ENCODE peak calls at places on chromosomes 7 and 10, in seven cellular contexts. One of them, this sample, is unnamed.

GRCh38 chr7:916291-916941 is 38.1 kb downstream of the ADAP1 start:
- DNase-seq in H4: no peak
- DNase-seq in GDM1: no peak
- DNase-seq in cerebellum: peak
- DNase-seq in natural killer cell treated with Interleukin-12 subunit alpha and Interleukin-12 subunit beta and Interleukin-15 and Interleukin-18, amount 100 ng/mL, for 72 hours: peak
- DNase-seq in T-cell: no peak
- DNase-seq in fibroblast of pulmonary artery: no peak
- DNase-seq in this sample: no peak

GRCh38 chr10:28278842-28279241 is 24.0 kb downstream of the MPP7 start:
- DNase-seq in H4: no peak
- DNase-seq in GDM1: no peak
- DNase-seq in cerebellum: no peak
- DNase-seq in natural killer cell treated with Interleukin-12 subunit alpha and Interleukin-12 subunit beta and Interleukin-15 and Interleukin-18, amount 100 ng/mL, for 72 hours: no peak
- DNase-seq in T-cell: no peak
- DNase-seq in fibroblast of pulmonary artery: no peak
- DNase-seq in this sample: no peak

GRCh38 chr10:100828744-100829102 is 83.3 kb downstream of the PAX2 start:
- DNase-seq in H4: no peak
- DNase-seq in GDM1: no peak
- DNase-seq in cerebellum: no peak
- DNase-seq in natural killer cell treated with Interleukin-12 subunit alpha and Interleukin-12 subunit beta and Interleukin-15 and Interleukin-18, amount 100 ng/mL, for 72 hours: no peak
- DNase-seq in T-cell: no peak
- DNase-seq in fibroblast of pulmonary artery: no peak
- DNase-seq in this sample: no peak

GRCh38 chr7:79199961-79200360 is 253.5 kb downstream of the MAGI2 start:
- DNase-seq in H4: no peak
- DNase-seq in GDM1: no peak
- DNase-seq in cerebellum: no peak
- DNase-seq in natural killer cell treated with Interleukin-12 subunit alpha and Interleukin-12 subunit beta and Interleukin-15 and Interleukin-18, amount 100 ng/mL, for 72 hours: no peak
- DNase-seq in T-cell: no peak
- DNase-seq in fibroblast of pulmonary artery: no peak
- DNase-seq in this sample: no peak

GRCh38 chr7:155788616-155789000 is 23.7 kb downstream of the SHH start:
- DNase-seq in H4: no peak
- DNase-seq in GDM1: no peak
- DNase-seq in cerebellum: no peak
- DNase-seq in natural killer cell treated with Interleukin-12 subunit alpha and Interleukin-12 subunit beta and Interleukin-15 and Interleukin-18, amount 100 ng/mL, for 72 hours: peak
- DNase-seq in T-cell: no peak
- DNase-seq in fibroblast of pulmonary artery: no peak
- DNase-seq in this sample: no peak

GRCh38 chr7:44432381-44432977 is 58.0 kb downstream of the NUDCD3 start:
- DNase-seq in H4: no peak
- DNase-seq in GDM1: no peak
- DNase-seq in cerebellum: no peak
- DNase-seq in natural killer cell treated with Interleukin-12 subunit alpha and Interleukin-12 subunit beta and Interleukin-15 and Interleukin-18, amount 100 ng/mL, for 72 hours: no peak
- DNase-seq in T-cell: no peak
- DNase-seq in fibroblast of pulmonary artery: no peak
- DNase-seq in this sample: no peak

GRCh38 chr10:3128379-3129130 is 44.0 kb downstream of the PITRM1 start:
- DNase-seq in H4: no peak
- DNase-seq in GDM1: no peak
- DNase-seq in cerebellum: no peak
- DNase-seq in natural killer cell treated with Interleukin-12 subunit alpha and Interleukin-12 subunit beta and Interleukin-15 and Interleukin-18, amount 100 ng/mL, for 72 hours: no peak
- DNase-seq in T-cell: no peak
- DNase-seq in fibroblast of pulmonary artery: no peak
- DNase-seq in this sample: no peak

GRCh38 chr10:938954-939678 is 7.6 kb upstream of the LARP4B start:
- DNase-seq in H4: no peak
- DNase-seq in GDM1: no peak
- DNase-seq in cerebellum: no peak
- DNase-seq in natural killer cell treated with Interleukin-12 subunit alpha and Interleukin-12 subunit beta and Interleukin-15 and Interleukin-18, amount 100 ng/mL, for 72 hours: no peak
- DNase-seq in T-cell: no peak
- DNase-seq in fibroblast of pulmonary artery: no peak
- DNase-seq in this sample: no peak

GRCh38 chr10:86944907-86945306 is 12.5 kb downstream of the MMRN2 start:
- DNase-seq in H4: no peak
- DNase-seq in GDM1: no peak
- DNase-seq in cerebellum: no peak
- DNase-seq in natural killer cell treated with Interleukin-12 subunit alpha and Interleukin-12 subunit beta and Interleukin-15 and Interleukin-18, amount 100 ng/mL, for 72 hours: no peak
- DNase-seq in T-cell: no peak
- DNase-seq in fibroblast of pulmonary artery: no peak
- DNase-seq in this sample: no peak

GRCh38 chr7:45082831-45083331 is 5.9 kb downstream of the NACAD start:
- DNase-seq in H4: no peak
- DNase-seq in GDM1: no peak
- DNase-seq in cerebellum: no peak
- DNase-seq in natural killer cell treated with Interleukin-12 subunit alpha and Interleukin-12 subunit beta and Interleukin-15 and Interleukin-18, amount 100 ng/mL, for 72 hours: no peak
- DNase-seq in T-cell: no peak
- DNase-seq in fibroblast of pulmonary artery: no peak
- DNase-seq in this sample: no peak

GRCh38 chr7:360454-361100 is 70.6 kb downstream of the FOXL3 start:
- DNase-seq in H4: no peak
- DNase-seq in GDM1: no peak
- DNase-seq in cerebellum: no peak
- DNase-seq in natural killer cell treated with Interleukin-12 subunit alpha and Interleukin-12 subunit beta and Interleukin-15 and Interleukin-18, amount 100 ng/mL, for 72 hours: no peak
- DNase-seq in T-cell: peak
- DNase-seq in fibroblast of pulmonary artery: no peak
- DNase-seq in this sample: no peak

GRCh38 chr10:30463944-30464451 is 30.0 kb downstream of the MAP3K8 start:
- DNase-seq in H4: no peak
- DNase-seq in GDM1: no peak
- DNase-seq in cerebellum: no peak
- DNase-seq in natural killer cell treated with Interleukin-12 subunit alpha and Interleukin-12 subunit beta and Interleukin-15 and Interleukin-18, amount 100 ng/mL, for 72 hours: no peak
- DNase-seq in T-cell: no peak
- DNase-seq in fibroblast of pulmonary artery: no peak
- DNase-seq in this sample: no peak

GRCh38 chr7:28272461-28272877 is 91.9 kb upstream of the JAZF1 start:
- DNase-seq in H4: no peak
- DNase-seq in GDM1: no peak
- DNase-seq in cerebellum: peak
- DNase-seq in natural killer cell treated with Interleukin-12 subunit alpha and Interleukin-12 subunit beta and Interleukin-15 and Interleukin-18, amount 100 ng/mL, for 72 hours: peak
- DNase-seq in T-cell: no peak
- DNase-seq in fibroblast of pulmonary artery: peak
- DNase-seq in this sample: no peak

GRCh38 chr7:40972426-40972825 is 730.5 kb downstream of the INHBA start:
- DNase-seq in H4: no peak
- DNase-seq in GDM1: no peak
- DNase-seq in cerebellum: no peak
- DNase-seq in natural killer cell treated with Interleukin-12 subunit alpha and Interleukin-12 subunit beta and Interleukin-15 and Interleukin-18, amount 100 ng/mL, for 72 hours: no peak
- DNase-seq in T-cell: no peak
- DNase-seq in fibroblast of pulmonary artery: no peak
- DNase-seq in this sample: no peak

GRCh38 chr10:68231106-68231901 is 609 bp downstream of the ATOH7 start:
- DNase-seq in H4: peak
- DNase-seq in GDM1: no peak
- DNase-seq in cerebellum: peak
- DNase-seq in natural killer cell treated with Interleukin-12 subunit alpha and Interleukin-12 subunit beta and Interleukin-15 and Interleukin-18, amount 100 ng/mL, for 72 hours: peak
- DNase-seq in T-cell: no peak
- DNase-seq in fibroblast of pulmonary artery: peak
- DNase-seq in this sample: no peak

GRCh38 chr7:1848013-1848640 is 178.1 kb downstream of the ELFN1 start:
- DNase-seq in H4: no peak
- DNase-seq in GDM1: no peak
- DNase-seq in cerebellum: no peak
- DNase-seq in natural killer cell treated with Interleukin-12 subunit alpha and Interleukin-12 subunit beta and Interleukin-15 and Interleukin-18, amount 100 ng/mL, for 72 hours: peak
- DNase-seq in T-cell: no peak
- DNase-seq in fibroblast of pulmonary artery: no peak
- DNase-seq in this sample: no peak

GRCh38 chr10:32890444-32890843 is 67.6 kb downstream of the ITGB1 start:
- DNase-seq in H4: no peak
- DNase-seq in GDM1: no peak
- DNase-seq in cerebellum: no peak
- DNase-seq in natural killer cell treated with Interleukin-12 subunit alpha and Interleukin-12 subunit beta and Interleukin-15 and Interleukin-18, amount 100 ng/mL, for 72 hours: no peak
- DNase-seq in T-cell: no peak
- DNase-seq in fibroblast of pulmonary artery: no peak
- DNase-seq in this sample: no peak

GRCh38 chr10:97580421-97581367 is 3.5 kb upstream of the HOGA1 start:
- DNase-seq in H4: no peak
- DNase-seq in GDM1: no peak
- DNase-seq in cerebellum: no peak
- DNase-seq in natural killer cell treated with Interleukin-12 subunit alpha and Interleukin-12 subunit beta and Interleukin-15 and Interleukin-18, amount 100 ng/mL, for 72 hours: peak
- DNase-seq in T-cell: no peak
- DNase-seq in fibroblast of pulmonary artery: no peak
- DNase-seq in this sample: no peak

GRCh38 chr10:124287071-124287685 is 131.5 kb downstream of the OAT start:
- DNase-seq in H4: no peak
- DNase-seq in GDM1: no peak
- DNase-seq in cerebellum: no peak
- DNase-seq in natural killer cell treated with Interleukin-12 subunit alpha and Interleukin-12 subunit beta and Interleukin-15 and Interleukin-18, amount 100 ng/mL, for 72 hours: no peak
- DNase-seq in T-cell: no peak
- DNase-seq in fibroblast of pulmonary artery: no peak
- DNase-seq in this sample: no peak

GRCh38 chr7:7496326-7496725 is 39.3 kb downstream of the COL28A1 start:
- DNase-seq in H4: no peak
- DNase-seq in GDM1: no peak
- DNase-seq in cerebellum: no peak
- DNase-seq in natural killer cell treated with Interleukin-12 subunit alpha and Interleukin-12 subunit beta and Interleukin-15 and Interleukin-18, amount 100 ng/mL, for 72 hours: no peak
- DNase-seq in T-cell: no peak
- DNase-seq in fibroblast of pulmonary artery: no peak
- DNase-seq in this sample: no peak

GRCh38 chr10:96421995-96422394 is 63.2 kb upstream of the OPALIN start:
- DNase-seq in H4: no peak
- DNase-seq in GDM1: no peak
- DNase-seq in cerebellum: peak
- DNase-seq in natural killer cell treated with Interleukin-12 subunit alpha and Interleukin-12 subunit beta and Interleukin-15 and Interleukin-18, amount 100 ng/mL, for 72 hours: no peak
- DNase-seq in T-cell: no peak
- DNase-seq in fibroblast of pulmonary artery: no peak
- DNase-seq in this sample: no peak

GRCh38 chr10:132375116-132375794 is 21.7 kb upstream of the PWWP2B start:
- DNase-seq in H4: no peak
- DNase-seq in GDM1: no peak
- DNase-seq in cerebellum: no peak
- DNase-seq in natural killer cell treated with Interleukin-12 subunit alpha and Interleukin-12 subunit beta and Interleukin-15 and Interleukin-18, amount 100 ng/mL, for 72 hours: peak
- DNase-seq in T-cell: no peak
- DNase-seq in fibroblast of pulmonary artery: no peak
- DNase-seq in this sample: no peak

GRCh38 chr7:30956704-30957103 is 7.0 kb upstream of the GHRHR start:
- DNase-seq in H4: no peak
- DNase-seq in GDM1: no peak
- DNase-seq in cerebellum: no peak
- DNase-seq in natural killer cell treated with Interleukin-12 subunit alpha and Interleukin-12 subunit beta and Interleukin-15 and Interleukin-18, amount 100 ng/mL, for 72 hours: no peak
- DNase-seq in T-cell: no peak
- DNase-seq in fibroblast of pulmonary artery: no peak
- DNase-seq in this sample: no peak

GRCh38 chr10:63547628-63548356 is 26.6 kb downstream of the REEP3 start:
- DNase-seq in H4: no peak
- DNase-seq in GDM1: no peak
- DNase-seq in cerebellum: peak
- DNase-seq in natural killer cell treated with Interleukin-12 subunit alpha and Interleukin-12 subunit beta and Interleukin-15 and Interleukin-18, amount 100 ng/mL, for 72 hours: no peak
- DNase-seq in T-cell: no peak
- DNase-seq in fibroblast of pulmonary artery: no peak
- DNase-seq in this sample: no peak

GRCh38 chr10:6973904-6974303 is 393.8 kb upstream of the PRKCQ start:
- DNase-seq in H4: no peak
- DNase-seq in GDM1: peak
- DNase-seq in cerebellum: no peak
- DNase-seq in natural killer cell treated with Interleukin-12 subunit alpha and Interleukin-12 subunit beta and Interleukin-15 and Interleukin-18, amount 100 ng/mL, for 72 hours: no peak
- DNase-seq in T-cell: no peak
- DNase-seq in fibroblast of pulmonary artery: no peak
- DNase-seq in this sample: no peak

GRCh38 chr10:118278649-118279048 is 63.5 kb downstream of the FAM204A start:
- DNase-seq in H4: no peak
- DNase-seq in GDM1: no peak
- DNase-seq in cerebellum: no peak
- DNase-seq in natural killer cell treated with Interleukin-12 subunit alpha and Interleukin-12 subunit beta and Interleukin-15 and Interleukin-18, amount 100 ng/mL, for 72 hours: no peak
- DNase-seq in T-cell: no peak
- DNase-seq in fibroblast of pulmonary artery: peak
- DNase-seq in this sample: no peak

GRCh38 chr10:24618401-24618800 is 105.3 kb downstream of the ARHGAP21 start:
- DNase-seq in H4: no peak
- DNase-seq in GDM1: no peak
- DNase-seq in cerebellum: no peak
- DNase-seq in natural killer cell treated with Interleukin-12 subunit alpha and Interleukin-12 subunit beta and Interleukin-15 and Interleukin-18, amount 100 ng/mL, for 72 hours: no peak
- DNase-seq in T-cell: no peak
- DNase-seq in fibroblast of pulmonary artery: no peak
- DNase-seq in this sample: no peak

GRCh38 chr7:151115121-151115835 is 29.0 kb downstream of the AGAP3 start:
- DNase-seq in H4: no peak
- DNase-seq in GDM1: no peak
- DNase-seq in cerebellum: peak
- DNase-seq in natural killer cell treated with Interleukin-12 subunit alpha and Interleukin-12 subunit beta and Interleukin-15 and Interleukin-18, amount 100 ng/mL, for 72 hours: no peak
- DNase-seq in T-cell: no peak
- DNase-seq in fibroblast of pulmonary artery: peak
- DNase-seq in this sample: no peak

GRCh38 chr7:73433924-73434700 is 534 bp downstream of the FZD9 start:
- DNase-seq in H4: no peak
- DNase-seq in GDM1: no peak
- DNase-seq in cerebellum: no peak
- DNase-seq in natural killer cell treated with Interleukin-12 subunit alpha and Interleukin-12 subunit beta and Interleukin-15 and Interleukin-18, amount 100 ng/mL, for 72 hours: no peak
- DNase-seq in T-cell: no peak
- DNase-seq in fibroblast of pulmonary artery: no peak
- DNase-seq in this sample: no peak

GRCh38 chr10:123721441-123722049 is 55.4 kb downstream of the GPR26 start:
- DNase-seq in H4: no peak
- DNase-seq in GDM1: no peak
- DNase-seq in cerebellum: peak
- DNase-seq in natural killer cell treated with Interleukin-12 subunit alpha and Interleukin-12 subunit beta and Interleukin-15 and Interleukin-18, amount 100 ng/mL, for 72 hours: no peak
- DNase-seq in T-cell: no peak
- DNase-seq in fibroblast of pulmonary artery: no peak
- DNase-seq in this sample: no peak

GRCh38 chr7:129368389-129368986 is 65.7 kb upstream of the STRIP2 start:
- DNase-seq in H4: no peak
- DNase-seq in GDM1: no peak
- DNase-seq in cerebellum: no peak
- DNase-seq in natural killer cell treated with Interleukin-12 subunit alpha and Interleukin-12 subunit beta and Interleukin-15 and Interleukin-18, amount 100 ng/mL, for 72 hours: peak
- DNase-seq in T-cell: no peak
- DNase-seq in fibroblast of pulmonary artery: no peak
- DNase-seq in this sample: no peak

GRCh38 chr7:105614341-105614840 is 33.1 kb upstream of the EFCAB10 start:
- DNase-seq in H4: no peak
- DNase-seq in GDM1: no peak
- DNase-seq in cerebellum: no peak
- DNase-seq in natural killer cell treated with Interleukin-12 subunit alpha and Interleukin-12 subunit beta and Interleukin-15 and Interleukin-18, amount 100 ng/mL, for 72 hours: no peak
- DNase-seq in T-cell: no peak
- DNase-seq in fibroblast of pulmonary artery: no peak
- DNase-seq in this sample: no peak

GRCh38 chr10:86968271-86968993 is at the start of gene ADIRF:
- DNase-seq in H4: no peak
- DNase-seq in GDM1: no peak
- DNase-seq in cerebellum: no peak
- DNase-seq in natural killer cell treated with Interleukin-12 subunit alpha and Interleukin-12 subunit beta and Interleukin-15 and Interleukin-18, amount 100 ng/mL, for 72 hours: peak
- DNase-seq in T-cell: no peak
- DNase-seq in fibroblast of pulmonary artery: no peak
- DNase-seq in this sample: no peak

GRCh38 chr7:7416031-7416968 is 119.4 kb downstream of the COL28A1 start:
- DNase-seq in H4: peak
- DNase-seq in GDM1: no peak
- DNase-seq in cerebellum: no peak
- DNase-seq in natural killer cell treated with Interleukin-12 subunit alpha and Interleukin-12 subunit beta and Interleukin-15 and Interleukin-18, amount 100 ng/mL, for 72 hours: no peak
- DNase-seq in T-cell: no peak
- DNase-seq in fibroblast of pulmonary artery: peak
- DNase-seq in this sample: no peak